ENCODE peak calls at places on chromosomes 12 and 14, in four cellular contexts. V is HEK293T, J is iPS-NIHi11, G is heart right ventricle. S is an unnamed sample.

GRCh38 chr14:53338192-53338591 is 185.1 kb upstream of the DDHD1 start:
- DNase-seq in V (no peak), J (no peak), G (no peak), S (no peak)

GRCh38 chr14:54894995-54895394 is 7.6 kb downstream of the GCH1 start:
- DNase-seq in V (no peak), J (no peak), G (no peak), S (no peak)

GRCh38 chr12:69570545-69571399 is 14.5 kb upstream of the CCT2 start:
- DNase-seq in V (peak; percentile 58), J (peak; percentile 70), G (peak; percentile 56), S (no peak)

GRCh38 chr14:99981806-99982205 is 83.4 kb upstream of the EVL start:
- DNase-seq in V (no peak), J (no peak), G (no peak), S (no peak)

GRCh38 chr12:90828621-90829020 is 126.4 kb downstream of the CCER1 start:
- DNase-seq in V (no peak), J (no peak), G (no peak), S (no peak)

GRCh38 chr14:71583705-71584104 is 348.5 kb upstream of the RGS6 start:
- DNase-seq in V (no peak), J (no peak), G (no peak), S (no peak)

GRCh38 chr12:68591716-68592437 is 18.8 kb upstream of the RAP1B start:
- DNase-seq in V (no peak), J (no peak), G (no peak), S (no peak)

GRCh38 chr14:27338012-27338411 is 740.2 kb upstream of the NOVA1 start:
- DNase-seq in V (no peak), J (no peak), G (no peak), S (no peak)

GRCh38 chr14:88948199-88948598 is 123.7 kb downstream of the TTC8 start:
- DNase-seq in V (no peak), J (no peak), G (no peak), S (no peak)

GRCh38 chr12:88417531-88417930 is 162.7 kb downstream of the KITLG start:
- DNase-seq in V (no peak), J (no peak), G (no peak), S (no peak)